ENCODE peak calls at places on chromosome 1, in five cellular contexts. M is B cell, C is NB4, S is left ventricle myocardium inferior, P is colonic mucosa. Z is an unnamed sample.

GRCh38 chr1:206012086-206012859 is 9.1 kb upstream of the RAB7B start:
- DNase-seq in M (peak), C (peak), S (peak), P (peak), Z (no peak)

GRCh38 chr1:52771384-52771783 is 45.1 kb downstream of the ZYG11B start:
- DNase-seq in M (no peak), C (no peak), S (no peak), P (no peak), Z (no peak)

GRCh38 chr1:54052470-54052933 is 502 bp downstream of the TMEM59 start:
- DNase-seq in M (peak), C (peak), S (no peak), P (peak), Z (peak)

GRCh38 chr1:41379741-41380130 is 18.5 kb downstream of the FOXO6 start:
- DNase-seq in M (no peak), C (peak), S (no peak), P (no peak), Z (no peak)

GRCh38 chr1:193552274-193552673 is 365.9 kb upstream of the B3GALT2 start:
- DNase-seq in M (no peak), C (no peak), S (no peak), P (no peak), Z (no peak)

GRCh38 chr1:221381858-221382623 is 359.8 kb downstream of the DUSP10 start:
- DNase-seq in M (no peak), C (no peak), S (no peak), P (no peak), Z (no peak)

GRCh38 chr1:54542962-54543539 is 5.0 kb upstream of the ACOT11 start:
- DNase-seq in M (no peak), C (peak), S (no peak), P (no peak), Z (no peak)

GRCh38 chr1:204828352-204828850 is 42.3 kb upstream of the NFASC start:
- DNase-seq in M (no peak), C (peak), S (peak), P (peak), Z (peak)

GRCh38 chr1:196309386-196309785 is 298.9 kb downstream of the KCNT2 start:
- DNase-seq in M (no peak), C (peak), S (no peak), P (no peak), Z (no peak)

GRCh38 chr1:41355761-41356160 is 5.5 kb upstream of the FOXO6 start:
- DNase-seq in M (no peak), C (no peak), S (no peak), P (peak), Z (no peak)

GRCh38 chr1:228903573-228904122 is 168.4 kb downstream of the RHOU start:
- DNase-seq in M (no peak), C (no peak), S (no peak), P (no peak), Z (no peak)

GRCh38 chr1:244234009-244234643 is 183.0 kb downstream of the ZBTB18 start:
- DNase-seq in M (no peak), C (peak), S (no peak), P (no peak), Z (no peak)

GRCh38 chr1:209586341-209586740 is 2.8 kb downstream of the CAMK1G start:
- DNase-seq in M (no peak), C (no peak), S (no peak), P (no peak), Z (no peak)

GRCh38 chr1:236868625-236869467 is 73.8 kb downstream of the MTR start:
- DNase-seq in M (no peak), C (peak), S (no peak), P (peak), Z (peak)

GRCh38 chr1:40818264-40818961 is 34.8 kb downstream of the KCNQ4 start:
- DNase-seq in M (peak), C (no peak), S (peak), P (peak), Z (peak)

GRCh38 chr1:10759413-10760200 is 36.8 kb downstream of the CASZ1 start:
- DNase-seq in M (no peak), C (no peak), S (no peak), P (peak), Z (no peak)

GRCh38 chr1:115717541-115717940 is 51.0 kb downstream of the CASQ2 start:
- DNase-seq in M (no peak), C (peak), S (no peak), P (peak), Z (peak)

GRCh38 chr1:192974701-192975100 is 84.5 kb downstream of the UCHL5 start:
- DNase-seq in M (no peak), C (no peak), S (no peak), P (no peak), Z (no peak)

GRCh38 chr1:31954607-31955283 is 16.6 kb upstream of the PTP4A2 start:
- DNase-seq in M (no peak), C (peak), S (peak), P (peak), Z (no peak)

GRCh38 chr1:162285149-162285561 is 91.5 kb downstream of the SPATA46 start:
- DNase-seq in M (no peak), C (no peak), S (peak), P (peak), Z (no peak)

GRCh38 chr1:64669098-64669675 is 75.7 kb upstream of the RAVER2 start:
- DNase-seq in M (no peak), C (no peak), S (no peak), P (no peak), Z (no peak)

GRCh38 chr1:231618588-231619256 is 7.9 kb upstream of the DISC1 start:
- DNase-seq in M (no peak), C (no peak), S (no peak), P (no peak), Z (no peak)

GRCh38 chr1:35369922-35370671 is 101.6 kb downstream of the ZMYM4 start:
- DNase-seq in M (no peak), C (peak), S (peak), P (peak), Z (peak)

DNA sequence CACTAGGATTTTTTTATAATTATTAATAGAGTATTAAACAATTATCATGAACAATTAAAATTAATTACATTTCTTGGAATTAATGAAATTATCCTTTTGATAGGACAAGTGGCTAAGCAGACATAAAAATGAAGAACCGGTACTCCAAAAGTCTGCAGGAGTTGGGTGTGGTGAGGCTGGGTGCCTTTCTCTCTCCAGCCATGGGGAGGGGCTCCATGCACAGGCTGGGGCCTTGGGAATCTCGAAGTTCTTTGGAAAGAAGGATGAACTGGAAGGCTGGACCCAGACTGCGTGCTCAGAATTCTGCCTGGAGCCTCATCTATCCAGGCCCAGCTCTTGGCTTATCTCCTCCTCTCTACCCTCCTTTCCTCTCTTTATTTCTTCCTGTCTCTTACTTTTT is 94.1 kb downstream of the ACTL8 start:
- DNase-seq in M (no peak), C (no peak), S (no peak), P (no peak), Z (no peak)
- TF ChIP-seq CTCF in M (no peak), C (no peak), S (peak), P (no peak), Z (no peak)

DNA sequence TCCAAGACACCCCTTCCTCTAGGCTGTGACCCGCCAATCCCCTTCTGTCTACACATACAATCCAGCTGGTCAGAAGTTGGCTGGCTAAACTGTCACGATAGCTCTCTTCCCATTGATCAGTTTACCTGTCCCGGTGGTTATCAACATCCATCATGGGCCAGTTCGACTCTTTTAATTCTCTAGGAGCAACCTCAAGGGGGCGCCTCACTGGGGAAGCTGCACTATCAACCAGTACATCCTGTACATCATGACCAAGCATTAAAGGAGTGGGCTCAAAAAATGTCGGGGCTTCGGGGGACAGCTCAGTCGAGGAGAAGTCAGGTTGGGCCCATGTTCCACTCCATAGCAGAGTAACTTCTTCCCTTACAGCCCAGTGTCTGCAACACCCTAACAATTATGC is 53.2 kb upstream of the B3GALNT2 start:
- DNase-seq in M (no peak), C (peak), S (no peak), P (peak), Z (peak)
- TF ChIP-seq CTCF in M (no peak), C (peak), S (no peak), P (no peak), Z (peak)

DNA sequence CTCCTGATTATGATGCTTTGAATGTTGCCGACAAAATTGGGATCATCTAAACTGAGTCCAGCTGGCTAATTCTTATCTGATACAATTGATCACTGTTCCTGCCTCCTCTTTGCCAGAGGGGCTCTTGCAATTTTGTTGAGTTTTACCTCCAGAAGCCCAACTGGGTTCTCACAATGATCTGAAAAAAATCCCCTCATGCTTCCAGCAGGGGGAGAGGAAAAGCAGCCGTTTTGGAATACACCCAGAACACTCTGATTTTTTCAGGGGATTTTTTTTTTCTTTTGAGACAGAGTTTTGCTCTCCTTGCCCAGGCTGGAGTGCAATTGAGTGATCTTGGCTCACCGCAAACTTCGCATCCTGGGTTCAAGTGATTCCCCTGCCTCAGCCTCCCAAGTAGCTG is 13.9 kb upstream of the RERE start:
- DNase-seq in M (no peak), C (no peak), S (no peak), P (no peak), Z (no peak)
- TF ChIP-seq CTCF in M (no peak), C (peak), S (peak), P (no peak), Z (peak)

DNA sequence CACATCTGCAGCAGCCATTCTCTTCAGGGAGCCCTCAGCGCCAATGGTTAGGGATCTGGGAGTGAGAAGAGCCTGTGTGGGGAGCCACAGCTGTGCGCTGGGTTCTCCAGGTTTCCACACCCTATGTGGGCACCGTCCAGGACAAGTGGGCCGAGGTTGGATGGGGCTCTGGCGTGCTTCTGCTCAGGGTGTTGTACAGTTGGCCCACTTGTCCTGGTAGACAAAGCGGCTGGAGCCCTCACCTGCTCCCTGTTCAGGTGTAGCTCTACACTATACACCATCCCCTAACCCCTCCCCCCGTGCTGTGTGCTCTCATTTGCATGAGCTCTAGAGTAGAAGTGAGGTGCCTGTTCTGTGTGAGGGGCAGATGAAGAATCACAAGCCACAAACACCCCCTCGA is 12.2 kb downstream of the SH3BP5L start:
- DNase-seq in M (no peak), C (no peak), S (no peak), P (no peak), Z (no peak)
- TF ChIP-seq CTCF in M (no peak), C (no peak), S (no peak), P (no peak), Z (no peak)

GRCh38 chr1:14516974-14517812 is 81.3 kb upstream of the KAZN start:
- DNase-seq in M (no peak), C (no peak), S (no peak), P (no peak), Z (no peak)

GRCh38 chr1:14517813-14518180 is 80.7 kb upstream of the KAZN start:
- DNase-seq in M (no peak), C (no peak), S (no peak), P (no peak), Z (no peak)

GRCh38 chr1:14513084-14513483 is 85.4 kb upstream of the KAZN start:
- DNase-seq in M (no peak), C (no peak), S (no peak), P (no peak), Z (no peak)

GRCh38 chr1:14511856-14512585 is 86.5 kb upstream of the KAZN start:
- DNase-seq in M (no peak), C (no peak), S (no peak), P (no peak), Z (no peak)

GRCh38 chr1:14514760-14515159 is 83.7 kb upstream of the KAZN start:
- DNase-seq in M (no peak), C (no peak), S (no peak), P (no peak), Z (no peak)
- TF ChIP-seq CTCF in M (no peak), C (no peak), S (no peak), P (no peak), Z (no peak)